ENCODE peak calls at places on chromosomes 4 and X, in six cellular contexts. One of them, this sample, is unnamed.

GRCh38 chrX:120604359-120604782 is 470 bp downstream of the MCTS1 start:
- DNase-seq in keratinocyte: no peak
- DNase-seq in RWPE1: peak
- DNase-seq in GM23248: peak
- DNase-seq in neural progenitor cell: peak
- DNase-seq in HepG2: peak
- DNase-seq in this sample: no peak

GRCh38 chr4:7828011-7828720 is 111.5 kb downstream of the AFAP1 start:
- DNase-seq in GM23248: peak
- DNase-seq in keratinocyte: no peak
- DNase-seq in neural progenitor cell: no peak
- DNase-seq in HepG2: no peak
- DNase-seq in RWPE1: peak
- DNase-seq in this sample: peak

GRCh38 chr4:185719493-185719843 is 92.5 kb downstream of the SORBS2 start:
- DNase-seq in RWPE1: no peak
- DNase-seq in HepG2: no peak
- DNase-seq in GM23248: no peak
- DNase-seq in keratinocyte: no peak
- DNase-seq in neural progenitor cell: no peak
- DNase-seq in this sample: no peak

GRCh38 chr4:128571747-128572146 is 237.8 kb upstream of the JADE1 start:
- DNase-seq in neural progenitor cell: no peak
- DNase-seq in HepG2: no peak
- DNase-seq in RWPE1: peak
- DNase-seq in GM23248: peak
- DNase-seq in keratinocyte: peak
- DNase-seq in this sample: peak

GRCh38 chrX:101478366-101478765 is 6.9 kb upstream of the ARMCX4 start:
- DNase-seq in neural progenitor cell: no peak
- DNase-seq in GM23248: peak
- DNase-seq in HepG2: no peak
- DNase-seq in keratinocyte: no peak
- DNase-seq in RWPE1: no peak
- DNase-seq in this sample: no peak

GRCh38 chr4:147447820-147448219 is 33.1 kb upstream of the EDNRA start:
- DNase-seq in HepG2: no peak
- DNase-seq in GM23248: no peak
- DNase-seq in neural progenitor cell: no peak
- DNase-seq in keratinocyte: no peak
- DNase-seq in RWPE1: peak
- DNase-seq in this sample: no peak

GRCh38 chr4:137635596-137635995 is 103.3 kb upstream of the PCDH18 start:
- DNase-seq in keratinocyte: no peak
- DNase-seq in HepG2: no peak
- DNase-seq in RWPE1: no peak
- DNase-seq in GM23248: no peak
- DNase-seq in neural progenitor cell: peak
- DNase-seq in this sample: no peak

GRCh38 chr4:111748157-111748556 is 397.1 kb upstream of the FAM241A start:
- DNase-seq in neural progenitor cell: peak
- DNase-seq in RWPE1: no peak
- DNase-seq in keratinocyte: no peak
- DNase-seq in GM23248: no peak
- DNase-seq in HepG2: no peak
- DNase-seq in this sample: no peak

GRCh38 chr4:94452476-94453300 is 946 bp downstream of the PDLIM5 start:
- DNase-seq in RWPE1: peak
- DNase-seq in keratinocyte: no peak
- DNase-seq in neural progenitor cell: peak
- DNase-seq in GM23248: peak
- DNase-seq in HepG2: peak
- DNase-seq in this sample: no peak

GRCh38 chr4:133969202-133969873 is 232.3 kb downstream of the PABPC4L start:
- DNase-seq in GM23248: peak
- DNase-seq in neural progenitor cell: no peak
- DNase-seq in keratinocyte: no peak
- DNase-seq in RWPE1: peak
- DNase-seq in HepG2: no peak
- DNase-seq in this sample: peak

GRCh38 chr4:42519803-42520417 is 122.6 kb downstream of the SHISA3 start:
- DNase-seq in neural progenitor cell: peak
- DNase-seq in RWPE1: peak
- DNase-seq in HepG2: peak
- DNase-seq in keratinocyte: no peak
- DNase-seq in GM23248: peak
- DNase-seq in this sample: no peak

GRCh38 chr4:83114576-83114975 is at the start of gene PLAC8:
- DNase-seq in keratinocyte: peak
- DNase-seq in HepG2: peak
- DNase-seq in RWPE1: peak
- DNase-seq in neural progenitor cell: no peak
- DNase-seq in GM23248: no peak
- DNase-seq in this sample: peak

GRCh38 chr4:10296730-10297129 is 160.5 kb downstream of the ZNF518B start:
- DNase-seq in HepG2: no peak
- DNase-seq in keratinocyte: no peak
- DNase-seq in neural progenitor cell: peak
- DNase-seq in RWPE1: no peak
- DNase-seq in GM23248: peak
- DNase-seq in this sample: no peak

GRCh38 chrX:13764765-13765164 is 30.2 kb downstream of the OFD1 start:
- DNase-seq in neural progenitor cell: peak
- DNase-seq in RWPE1: no peak
- DNase-seq in HepG2: peak
- DNase-seq in GM23248: no peak
- DNase-seq in keratinocyte: no peak
- DNase-seq in this sample: no peak

GRCh38 chrX:72255445-72255844 is 16.6 kb upstream of the ERCC6L start:
- DNase-seq in RWPE1: no peak
- DNase-seq in HepG2: no peak
- DNase-seq in keratinocyte: no peak
- DNase-seq in neural progenitor cell: peak
- DNase-seq in GM23248: no peak
- DNase-seq in this sample: no peak

GRCh38 chr4:48602763-48603162 is 112.7 kb downstream of the ZAR1 start:
- DNase-seq in neural progenitor cell: no peak
- DNase-seq in keratinocyte: no peak
- DNase-seq in RWPE1: no peak
- DNase-seq in GM23248: peak
- DNase-seq in HepG2: no peak
- DNase-seq in this sample: no peak

GRCh38 chr4:122796801-122797404 is 29.7 kb upstream of the FGF2 start:
- DNase-seq in HepG2: no peak
- DNase-seq in neural progenitor cell: no peak
- DNase-seq in RWPE1: no peak
- DNase-seq in GM23248: peak
- DNase-seq in keratinocyte: no peak
- DNase-seq in this sample: no peak

GRCh38 chr4:19776929-19777328 is 474.8 kb upstream of the SLIT2 start:
- DNase-seq in RWPE1: no peak
- DNase-seq in GM23248: peak
- DNase-seq in keratinocyte: no peak
- DNase-seq in neural progenitor cell: no peak
- DNase-seq in HepG2: no peak
- DNase-seq in this sample: no peak

GRCh38 chr4:75629239-75629638 is 1.1 kb downstream of the CDKL2 start:
- DNase-seq in RWPE1: no peak
- DNase-seq in neural progenitor cell: no peak
- DNase-seq in GM23248: no peak
- DNase-seq in HepG2: no peak
- DNase-seq in keratinocyte: no peak
- DNase-seq in this sample: no peak

GRCh38 chr4:151314509-151314908 is 10.9 kb downstream of the SH3D19 start:
- DNase-seq in keratinocyte: no peak
- DNase-seq in HepG2: no peak
- DNase-seq in GM23248: no peak
- DNase-seq in RWPE1: no peak
- DNase-seq in neural progenitor cell: no peak
- DNase-seq in this sample: no peak

GRCh38 chr4:53514509-53514908 is 76.8 kb downstream of the LNX1 start:
- DNase-seq in HepG2: no peak
- DNase-seq in RWPE1: no peak
- DNase-seq in keratinocyte: no peak
- DNase-seq in GM23248: no peak
- DNase-seq in neural progenitor cell: no peak
- DNase-seq in this sample: no peak

GRCh38 chr4:109730294-109731051 is 603 bp upstream of the PLA2G12A start:
- DNase-seq in RWPE1: peak
- DNase-seq in keratinocyte: no peak
- DNase-seq in HepG2: no peak
- DNase-seq in GM23248: peak
- DNase-seq in neural progenitor cell: peak
- DNase-seq in this sample: no peak

GRCh38 chrX:15349046-15349445 is 13.7 kb upstream of the PIGA start:
- DNase-seq in neural progenitor cell: peak
- DNase-seq in keratinocyte: peak
- DNase-seq in RWPE1: peak
- DNase-seq in HepG2: peak
- DNase-seq in GM23248: peak
- DNase-seq in this sample: no peak

GRCh38 chr4:138736362-138736761 is 279.2 kb upstream of the NOCT start:
- DNase-seq in HepG2: no peak
- DNase-seq in RWPE1: peak
- DNase-seq in neural progenitor cell: no peak
- DNase-seq in GM23248: peak
- DNase-seq in keratinocyte: no peak
- DNase-seq in this sample: no peak

GRCh38 chrX:116490091-116490490 is 27.3 kb upstream of the CT83 start:
- DNase-seq in keratinocyte: no peak
- DNase-seq in GM23248: peak
- DNase-seq in HepG2: no peak
- DNase-seq in RWPE1: no peak
- DNase-seq in neural progenitor cell: no peak
- DNase-seq in this sample: no peak

GRCh38 chrX:55011294-55011693 is 11.1 kb downstream of the APEX2 start:
- DNase-seq in RWPE1: no peak
- DNase-seq in GM23248: peak
- DNase-seq in neural progenitor cell: no peak
- DNase-seq in keratinocyte: no peak
- DNase-seq in HepG2: no peak
- DNase-seq in this sample: no peak

GRCh38 chrX:50111762-50112161 is 89.0 kb downstream of the AKAP4 start:
- DNase-seq in neural progenitor cell: no peak
- DNase-seq in GM23248: no peak
- DNase-seq in RWPE1: no peak
- DNase-seq in HepG2: no peak
- DNase-seq in keratinocyte: no peak
- DNase-seq in this sample: no peak

GRCh38 chrX:6021316-6022091 is 207.2 kb downstream of the NLGN4X start:
- DNase-seq in RWPE1: no peak
- DNase-seq in GM23248: peak
- DNase-seq in neural progenitor cell: peak
- DNase-seq in keratinocyte: no peak
- DNase-seq in HepG2: peak
- DNase-seq in this sample: no peak

GRCh38 chrX:10992110-10992509 is 119.0 kb upstream of the HCCS start:
- DNase-seq in GM23248: no peak
- DNase-seq in keratinocyte: no peak
- DNase-seq in HepG2: peak
- DNase-seq in RWPE1: no peak
- DNase-seq in neural progenitor cell: no peak
- DNase-seq in this sample: no peak

GRCh38 chr4:86972997-86973396 is 38.2 kb downstream of the AFF1 start:
- DNase-seq in HepG2: peak
- DNase-seq in RWPE1: peak
- DNase-seq in keratinocyte: no peak
- DNase-seq in GM23248: no peak
- DNase-seq in neural progenitor cell: no peak
- DNase-seq in this sample: peak
- H3K27ac ChIP-seq in HepG2: peak
- H3K27ac ChIP-seq in RWPE1: peak
- H3K27ac ChIP-seq in keratinocyte: peak
- H3K27ac ChIP-seq in GM23248: no peak
- H3K27ac ChIP-seq in neural progenitor cell: no peak
- H3K27ac ChIP-seq in this sample: no peak

GRCh38 chr4:105210901-105211300 is 64.2 kb downstream of the TET2 start:
- DNase-seq in keratinocyte: no peak
- DNase-seq in HepG2: no peak
- DNase-seq in GM23248: no peak
- DNase-seq in RWPE1: no peak
- DNase-seq in neural progenitor cell: no peak
- DNase-seq in this sample: peak

GRCh38 chr4:105215609-105216313 is 69.1 kb downstream of the TET2 start:
- DNase-seq in neural progenitor cell: no peak
- DNase-seq in GM23248: peak
- DNase-seq in keratinocyte: no peak
- DNase-seq in RWPE1: no peak
- DNase-seq in HepG2: peak
- DNase-seq in this sample: no peak
- H3K27ac ChIP-seq in neural progenitor cell: no peak
- H3K27ac ChIP-seq in GM23248: no peak
- H3K27ac ChIP-seq in keratinocyte: peak
- H3K27ac ChIP-seq in RWPE1: no peak
- H3K27ac ChIP-seq in HepG2: no peak
- H3K27ac ChIP-seq in this sample: peak

GRCh38 chr4:4249876-4250275 is 1.9 kb upstream of the TMEM128 start:
- DNase-seq in RWPE1: no peak
- DNase-seq in HepG2: no peak
- DNase-seq in keratinocyte: no peak
- DNase-seq in neural progenitor cell: no peak
- DNase-seq in GM23248: no peak
- DNase-seq in this sample: no peak
- H3K27ac ChIP-seq in RWPE1: no peak
- H3K27ac ChIP-seq in HepG2: no peak
- H3K27ac ChIP-seq in keratinocyte: no peak
- H3K27ac ChIP-seq in neural progenitor cell: no peak
- H3K27ac ChIP-seq in GM23248: no peak
- H3K27ac ChIP-seq in this sample: no peak

DNA sequence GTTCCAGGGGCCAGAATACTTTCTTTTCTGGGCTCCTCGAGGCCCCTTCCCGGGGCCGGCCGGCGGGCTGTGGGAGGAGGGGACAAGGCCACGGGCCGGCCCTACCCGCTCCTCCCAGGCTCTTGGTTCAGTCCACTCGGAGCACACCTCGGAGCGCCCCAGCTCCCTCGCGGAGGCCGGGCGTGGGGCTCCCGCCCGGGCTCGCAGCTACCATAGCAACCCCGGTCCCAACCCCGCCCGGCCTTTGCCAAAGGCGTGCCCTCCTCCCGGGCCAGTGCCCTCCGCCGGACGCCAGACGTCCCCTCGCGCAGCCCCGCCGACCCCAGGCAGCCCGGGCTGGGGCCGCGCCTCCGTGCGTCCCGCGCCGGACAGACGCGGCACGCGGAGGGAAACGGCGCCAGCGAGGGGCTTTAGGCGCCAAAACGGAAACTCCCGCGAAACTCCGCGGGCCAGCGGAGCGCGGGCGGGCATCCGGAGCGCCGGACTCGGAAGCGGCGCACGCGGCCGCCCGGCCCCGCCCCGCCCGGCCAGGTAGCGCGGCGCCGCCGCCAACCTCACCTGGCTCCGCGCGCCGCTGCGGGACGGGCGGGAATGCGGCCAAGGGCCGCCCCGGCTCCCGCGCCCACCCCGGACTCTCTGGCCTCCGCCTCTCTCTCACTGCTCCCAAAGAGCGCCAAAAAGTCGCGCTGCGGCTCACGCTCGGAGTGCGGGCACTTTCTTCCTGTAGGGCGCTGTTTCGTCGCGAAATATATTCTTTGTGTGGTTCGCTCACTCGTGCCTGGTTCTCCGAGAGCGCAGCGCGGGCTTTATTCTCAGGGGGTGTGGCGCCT is 633 bp upstream of the MBNL3 start:
- DNase-seq in keratinocyte: no peak
- DNase-seq in neural progenitor cell: peak
- DNase-seq in HepG2: no peak
- DNase-seq in GM23248: peak
- DNase-seq in RWPE1: peak
- DNase-seq in this sample: no peak
- H3K27ac ChIP-seq in keratinocyte: peak
- H3K27ac ChIP-seq in neural progenitor cell: no peak
- H3K27ac ChIP-seq in HepG2: peak
- H3K27ac ChIP-seq in GM23248: peak
- H3K27ac ChIP-seq in RWPE1: peak
- H3K27ac ChIP-seq in this sample: peak

This sample was measured in epithelial cell of prostate.